ENCODE peak calls at places on chromosomes 13 and 19, in four cellular contexts. U, S, J and V are unnamed samples.
A peak's percentile ranks its signal among the peaks of the same experiment; 100 is the strongest.

GRCh38 chr13:20901668-20902437 is 693 bp downstream of the XPO4 start:
- DNase-seq in U (no peak), S (peak; percentile 50), J (peak; percentile 38), V (peak; percentile 69)

GRCh38 chr13:110965038-110965754 is 50.3 kb upstream of the ANKRD10 start:
- DNase-seq in U (no peak), S (peak; percentile 43), J (peak; percentile 59), V (peak; percentile 35)

GRCh38 chr19:9786342-9786741 is 17.8 kb upstream of the ZNF846 start:
- DNase-seq in U (no peak), S (no peak), J (no peak), V (no peak)

GRCh38 chr13:34201050-34201913 is 383.3 kb downstream of the RFC3 start:
- DNase-seq in U (no peak), S (peak; percentile 76), J (no peak), V (peak; percentile 87)

GRCh38 chr13:109769275-109769674 is 17.1 kb downstream of the IRS2 start:
- DNase-seq in U (no peak), S (no peak), J (no peak), V (no peak)

GRCh38 chr19:33438016-33438671 is 64.6 kb downstream of the CEBPG start:
- DNase-seq in U (no peak), S (peak; percentile 22), J (no peak), V (no peak)

GRCh38 chr19:10861118-10861651 is 10.2 kb upstream of the CARM1 start:
- DNase-seq in U (no peak), S (peak; percentile 56), J (no peak), V (no peak)

GRCh38 chr13:88063741-88064140 is 392.6 kb downstream of the SLITRK5 start:
- DNase-seq in U (no peak), S (no peak), J (no peak), V (no peak)

GRCh38 chr13:62684359-62684758 is 1268.7 kb upstream of the PCDH20 start:
- DNase-seq in U (no peak), S (no peak), J (no peak), V (no peak)

GRCh38 chr13:109738298-109738746 is 48.1 kb downstream of the IRS2 start:
- DNase-seq in U (no peak), S (no peak), J (no peak), V (no peak)

GRCh38 chr19:55027472-55028337 is 10.4 kb downstream of the GP6 start:
- DNase-seq in U (no peak), S (peak; percentile 4), J (peak; percentile 80), V (peak; percentile 22)

GRCh38 chr13:24644051-24644450 is 36.2 kb upstream of the ATP12A start:
- DNase-seq in U (no peak), S (peak; percentile 93), J (no peak), V (peak; percentile 89)

GRCh38 chr13:31909889-31910551 is 121.6 kb upstream of the FRY start:
- DNase-seq in U (no peak), S (peak; percentile 84), J (no peak), V (peak; percentile 76)

GRCh38 chr19:10817291-10818038 is 18.5 kb downstream of the TMED1 start:
- DNase-seq in U (peak; percentile 89), S (peak; percentile 96), J (no peak), V (peak; percentile 98)

GRCh38 chr19:9966448-9966847 is 30.1 kb upstream of the OLFM2 start:
- DNase-seq in U (no peak), S (no peak), J (no peak), V (no peak)

GRCh38 chr19:29966594-29967249 is 24.7 kb downstream of the URI1 start:
- DNase-seq in U (no peak), S (peak; percentile 49), J (no peak), V (no peak)

GRCh38 chr13:113806526-113806925 is 47.5 kb downstream of the TMEM255B start:
- DNase-seq in U (no peak), S (no peak), J (no peak), V (no peak)

GRCh38 chr13:112725346-112726017 is 35.6 kb downstream of the ATP11A start:
- DNase-seq in U (no peak), S (no peak), J (peak; percentile 42), V (no peak)

GRCh38 chr19:44643605-44644390 is at the start of gene PVR:
- DNase-seq in U (peak; percentile 83), S (peak; percentile 71), J (peak; percentile 63), V (peak; percentile 71)

GRCh38 chr13:61709258-61709657 is 293.6 kb upstream of the PCDH20 start:
- DNase-seq in U (no peak), S (no peak), J (no peak), V (no peak)

GRCh38 chr13:86870388-86870966 is 800.7 kb upstream of the SLITRK5 start:
- DNase-seq in U (no peak), S (peak; percentile 61), J (no peak), V (peak; percentile 27)

GRCh38 chr13:49938921-49939320 is 2.8 kb upstream of the SPRYD7 start:
- DNase-seq in U (no peak), S (no peak), J (no peak), V (no peak)

GRCh38 chr19:19554074-19555023 is 16.3 kb downstream of the CILP2 start:
- DNase-seq in U (peak; percentile 68), S (peak; percentile 56), J (no peak), V (peak; percentile 30)

GRCh38 chr13:26471807-26472206 is 85.7 kb upstream of the WASF3 start:
- DNase-seq in U (no peak), S (no peak), J (no peak), V (no peak)

GRCh38 chr19:23116802-23117571 is at the start of gene ZNF730:
- DNase-seq in U (peak; percentile 66), S (peak; percentile 69), J (no peak), V (peak; percentile 84)

GRCh38 chr19:17779281-17779930 is 15.5 kb upstream of the B3GNT3 start:
- DNase-seq in U (peak; percentile 70), S (peak; percentile 65), J (peak; percentile 94), V (peak; percentile 43)

GRCh38 chr19:41993612-41994483 is at the start of gene ATP1A3:
- DNase-seq in U (no peak), S (peak; percentile 48), J (peak; percentile 47), V (peak; percentile 37)

GRCh38 chr19:18300930-18301717 is 19.7 kb upstream of the JUND start:
- DNase-seq in U (peak; percentile 96), S (peak; percentile 54), J (no peak), V (peak; percentile 70)

GRCh38 chr13:30572859-30573275 is 44.9 kb upstream of the USPL1 start:
- DNase-seq in U (no peak), S (peak; percentile 76), J (no peak), V (peak; percentile 72)

GRCh38 chr19:29479941-29480340 is 45.9 kb upstream of the VSTM2B start:
- DNase-seq in U (no peak), S (no peak), J (no peak), V (no peak)

GRCh38 chr13:42478531-42479156 is 95.3 kb upstream of the TNFSF11 start:
- DNase-seq in U (no peak), S (peak; percentile 85), J (no peak), V (peak; percentile 47)

GRCh38 chr13:41411536-41411935 is 45.8 kb upstream of the RGCC start:
- DNase-seq in U (no peak), S (peak; percentile 83), J (no peak), V (peak; percentile 79)

GRCh38 chr13:41411060-41411459 is 46.3 kb upstream of the RGCC start:
- DNase-seq in U (no peak), S (no peak), J (no peak), V (no peak)

GRCh38 chr13:41418027-41418426 is 39.3 kb upstream of the RGCC start:
- DNase-seq in U (no peak), S (peak; percentile 77), J (no peak), V (peak; percentile 94)

GRCh38 chr13:41416276-41416675 is 41.1 kb upstream of the RGCC start:
- DNase-seq in U (no peak), S (no peak), J (no peak), V (peak; percentile 70)

GRCh38 chr13:41413907-41414306 is 43.4 kb upstream of the RGCC start:
- DNase-seq in U (no peak), S (no peak), J (no peak), V (no peak)
- H3K4me3 ChIP-seq in U (no peak overlapping the region), S (no peak overlapping the region), J (no peak overlapping the region), V (no peak overlapping the region)

GRCh38 chr19:52231154-52231565 is 38.2 kb upstream of the ZNF766 start:
- DNase-seq in U (no peak), S (no peak), J (no peak), V (no peak)
- TF ChIP-seq CTCF in U (no peak), S (no peak), J (no peak), V (no peak)

DNA sequence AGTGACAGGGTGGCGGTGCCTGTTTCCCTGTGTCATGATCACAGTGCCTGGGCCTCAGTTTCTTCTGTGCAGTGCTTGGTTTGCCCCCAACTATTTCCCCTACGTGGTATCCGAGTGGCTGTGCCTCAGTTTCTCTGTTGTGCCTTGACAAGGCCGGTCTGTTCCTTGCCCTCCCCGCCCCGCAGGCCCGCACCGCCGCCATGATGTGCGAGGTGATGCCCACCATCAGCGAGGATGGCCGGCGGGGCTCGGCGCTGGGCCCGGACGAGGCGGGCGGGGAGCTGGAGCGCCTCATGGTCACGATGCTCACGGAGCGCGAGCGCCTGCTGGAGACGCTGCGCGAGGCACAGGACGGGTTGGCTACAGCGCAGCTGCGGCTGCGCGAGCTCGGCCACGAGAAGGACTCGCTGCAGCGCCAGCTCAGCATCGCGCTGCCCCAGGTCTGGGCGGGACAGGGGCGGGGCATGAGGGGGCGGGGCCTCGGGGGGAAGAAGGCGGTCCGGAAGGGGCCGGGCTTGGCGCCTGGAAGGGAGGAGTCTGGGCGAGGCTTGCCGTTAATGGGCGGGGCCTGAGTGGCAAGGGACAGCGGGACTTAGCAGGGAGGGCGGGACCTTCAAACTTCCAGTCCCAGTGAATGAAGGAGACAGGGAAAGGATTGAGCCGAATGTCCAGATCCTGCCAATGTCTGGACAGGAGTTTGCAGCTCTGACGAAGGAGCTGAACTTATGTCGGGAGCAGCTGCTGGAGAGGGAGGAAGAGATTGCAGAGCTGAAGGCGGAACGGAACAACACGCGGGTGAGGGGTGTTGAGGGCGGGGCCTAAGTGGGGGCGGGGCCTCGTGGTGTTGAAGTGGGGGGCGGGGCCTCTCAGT is 8.6 kb downstream of the PPFIA3 start:
- DNase-seq in U (peak; percentile 98), S (peak; percentile 98), J (peak; percentile 91), V (peak; percentile 97)
- H3K4me3 ChIP-seq in U (peak overlapping the region; percentile 50), S (peak overlapping the region; percentile 53), J (peak overlapping the region; percentile 38), V (peak overlapping the region; percentile 61)

GRCh38 chr13:35716186-35716585 is 239.7 kb upstream of the MAB21L1 start:
- DNase-seq in U (no peak), S (peak; percentile 37), J (no peak), V (peak; percentile 37)

GRCh38 chr13:35716644-35717170 is 240.2 kb upstream of the MAB21L1 start:
- DNase-seq in U (no peak), S (no peak), J (no peak), V (no peak)

GRCh38 chr13:35720290-35720689 is 243.8 kb upstream of the MAB21L1 start:
- DNase-seq in U (no peak), S (no peak), J (no peak), V (no peak)

GRCh38 chr13:35720690-35721554 is 244.4 kb upstream of the MAB21L1 start:
- DNase-seq in U (no peak), S (peak; percentile 60), J (peak; percentile 15), V (peak; percentile 29)

DNA sequence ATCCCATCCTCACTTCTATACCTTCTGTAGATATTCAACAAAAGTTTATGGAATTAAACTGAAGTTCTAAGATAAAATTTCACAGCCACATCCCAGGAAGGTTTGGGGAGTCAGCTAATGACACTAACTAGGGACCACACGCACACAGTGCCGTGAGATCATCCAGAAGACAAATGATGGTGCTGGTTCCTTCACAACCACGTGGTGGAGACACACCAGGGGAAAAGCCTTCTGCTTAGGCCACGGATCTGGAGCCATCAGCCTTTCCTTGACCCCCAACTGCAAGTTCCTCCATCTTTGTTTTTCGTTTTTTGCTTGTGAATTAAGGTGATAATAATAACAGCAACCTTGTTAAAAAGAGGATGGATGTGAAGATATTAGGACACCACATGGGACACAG is 241.6 kb upstream of the MAB21L1 start:
- DNase-seq in U (no peak), S (no peak), J (no peak), V (no peak)
- TF ChIP-seq CTCF in U (no peak), S (peak; percentile 16), J (no peak), V (no peak)